ENCODE peak calls at places on chromosomes 7 and 10, in ten cellular contexts. B is transverse colon, V is testis, M is fibroblast of pulmonary artery, I is fibroblast of lung, Q is brain microvascular endothelial cell, K is GM12878, G is tibial nerve, C is A549, N is left ventricle myocardium inferior. J is an unnamed sample.

GRCh38 chr10:112562803-112563663 is 116.0 kb downstream of the VTI1A start:
- DNase-seq in B (no peak), V (no peak), M (peak; percentile 30), I (peak; percentile 28), Q (no peak), K (no peak), G (no peak), C (peak; percentile 53), N (no peak), J (no peak)

GRCh38 chr10:2212196-2212719 is 474.9 kb upstream of the ADARB2 start:
- DNase-seq in B (no peak), V (no peak), M (no peak), I (no peak), Q (no peak), K (no peak), G (no peak), C (no peak), N (no peak), J (no peak)

GRCh38 chr10:22086730-22087364 is 83.3 kb upstream of the DNAJC1 start:
- DNase-seq in B (peak; percentile 66), V (peak; percentile 89), M (peak; percentile 84), I (peak; percentile 50), Q (peak; percentile 82), K (no peak), G (peak; percentile 82), C (peak; percentile 44), N (peak; percentile 90), J (peak; percentile 60)

GRCh38 chr7:56079450-56080185 is 13.1 kb downstream of the PHKG1 start:
- DNase-seq in B (peak; percentile 63), V (peak; percentile 77), M (peak; percentile 79), I (peak; percentile 73), Q (peak; percentile 62), K (no peak), G (peak; percentile 62), C (peak; percentile 40), N (peak; percentile 86), J (no peak)

GRCh38 chr7:94130716-94131115 is 126.6 kb upstream of the BET1 start:
- DNase-seq in B (no peak), V (no peak), M (no peak), I (no peak), Q (no peak), K (no peak), G (no peak), C (no peak), N (no peak), J (no peak)

GRCh38 chr7:158458716-158459282 is 128.8 kb downstream of the PTPRN2 start:
- DNase-seq in B (no peak), V (no peak), M (no peak), I (no peak), Q (no peak), K (no peak), G (no peak), C (no peak), N (no peak), J (no peak)

GRCh38 chr10:95321554-95322301 is 30.9 kb upstream of the PDLIM1 start:
- DNase-seq in B (no peak), V (no peak), M (no peak), I (no peak), Q (no peak), K (no peak), G (no peak), C (no peak), N (no peak), J (no peak)

GRCh38 chr7:30470783-30471182 is 7.8 kb downstream of the NOD1 start:
- DNase-seq in B (peak; percentile 53), V (peak; percentile 56), M (peak; percentile 88), I (peak; percentile 92), Q (peak; percentile 85), K (no peak), G (no peak), C (peak; percentile 28), N (no peak), J (no peak)

GRCh38 chr7:31107106-31108090 is 55.3 kb downstream of the ADCYAP1R1 start:
- DNase-seq in B (no peak), V (no peak), M (no peak), I (no peak), Q (no peak), K (no peak), G (no peak), C (no peak), N (no peak), J (no peak)

GRCh38 chr7:116598278-116598677 is 73.4 kb downstream of the CAV1 start:
- DNase-seq in B (no peak), V (no peak), M (no peak), I (no peak), Q (no peak), K (no peak), G (no peak), C (peak; percentile 30), N (no peak), J (peak; percentile 13)

GRCh38 chr7:151925446-151926335 is 30.6 kb upstream of the GALNTL5 start:
- DNase-seq in B (peak; percentile 86), V (peak; percentile 27), M (no peak), I (no peak), Q (peak; percentile 14), K (no peak), G (no peak), C (no peak), N (peak; percentile 48), J (no peak)

GRCh38 chr7:3780525-3780924 is 479.5 kb downstream of the SDK1 start:
- DNase-seq in B (no peak), V (no peak), M (no peak), I (no peak), Q (no peak), K (no peak), G (no peak), C (no peak), N (no peak), J (no peak)
- TF ChIP-seq CTCF in B (no peak), V (no peak), M (no peak), I (no peak), Q (no peak), K (no peak), G (no peak), C (no peak), N (no peak), J (no peak)

GRCh38 chr10:32017044-32017443 is 39.2 kb downstream of the KIF5B start:
- DNase-seq in B (no peak), V (no peak), M (no peak), I (no peak), Q (no peak), K (no peak), G (no peak), C (no peak), N (no peak), J (no peak)
- TF ChIP-seq CTCF in B (no peak), V (no peak), M (no peak), I (no peak), Q (no peak), K (no peak), G (no peak), C (peak; percentile 10), N (no peak), J (no peak)

GRCh38 chr7:34091330-34091917 is 186.1 kb downstream of the BMPER start:
- DNase-seq in B (peak; percentile 26), V (peak; percentile 51), M (peak; percentile 81), I (peak; percentile 41), Q (peak; percentile 74), K (no peak), G (no peak), C (peak; percentile 53), N (no peak), J (peak; percentile 66)
- TF ChIP-seq CTCF in B (peak; percentile 37), V (peak; percentile 48), M (peak; percentile 61), I (peak; percentile 63), Q (peak; percentile 67), K (peak; percentile 52), G (no peak), C (peak; percentile 62), N (peak; percentile 61), J (peak; percentile 61)

GRCh38 chr10:98242823-98243222 is 25.2 kb downstream of the LOXL4 start:
- DNase-seq in B (no peak), V (no peak), M (peak; percentile 58), I (peak; percentile 36), Q (no peak), K (no peak), G (no peak), C (peak; percentile 19), N (no peak), J (no peak)
- TF ChIP-seq CTCF in B (no peak), V (no peak), M (peak; percentile 58), I (peak; percentile 62), Q (peak; percentile 58), K (peak; percentile 33), G (peak; percentile 40), C (peak; percentile 60), N (peak; percentile 58), J (no peak)

GRCh38 chr7:5296627-5297226 is 14.0 kb downstream of the SLC29A4 start:
- DNase-seq in B (no peak), V (peak; percentile 67), M (no peak), I (no peak), Q (no peak), K (peak; percentile 1), G (no peak), C (no peak), N (no peak), J (no peak)

GRCh38 chr7:5303885-5304505 is 21.3 kb downstream of the SLC29A4 start:
- DNase-seq in B (no peak), V (no peak), M (no peak), I (no peak), Q (no peak), K (no peak), G (no peak), C (no peak), N (no peak), J (no peak)

GRCh38 chr7:5300366-5300765 is 17.6 kb downstream of the SLC29A4 start:
- DNase-seq in B (no peak), V (no peak), M (no peak), I (no peak), Q (no peak), K (no peak), G (no peak), C (no peak), N (no peak), J (no peak)

GRCh38 chr7:5303061-5303460 is 20.3 kb downstream of the SLC29A4 start:
- DNase-seq in B (no peak), V (no peak), M (no peak), I (no peak), Q (no peak), K (no peak), G (no peak), C (no peak), N (no peak), J (no peak)

GRCh38 chr7:5302577-5302976 is 19.8 kb downstream of the SLC29A4 start:
- DNase-seq in B (no peak), V (no peak), M (no peak), I (no peak), Q (no peak), K (no peak), G (no peak), C (no peak), N (no peak), J (peak; percentile 48)
- TF ChIP-seq CTCF in B (no peak), V (no peak), M (no peak), I (no peak), Q (no peak), K (no peak), G (no peak), C (no peak), N (no peak), J (peak; percentile 23)

GRCh38 chr10:124418726-124419501 is at the start of gene OAT:
- DNase-seq in B (peak; percentile 98), V (peak; percentile 99), M (peak; percentile 95), I (peak; percentile 93), Q (peak; percentile 93), K (peak; percentile 66), G (peak; percentile 96), C (peak; percentile 96), N (peak; percentile 97), J (peak; percentile 95)
- TF ChIP-seq CTCF in B (no peak), V (peak; percentile 7), M (peak; percentile 1), I (no peak), Q (peak; percentile 36), K (no peak), G (peak; percentile 37), C (no peak), N (no peak), J (no peak)

J was measured in Calu3.